ENCODE peak calls at places on chromosomes 7 and 10, in seven cellular contexts. P is GM12892, S is sigmoid colon, C is HepG2, T is HCT116, Z is transverse colon, U is K562. H is an unnamed sample.
A peak's percentile ranks its signal among the peaks of the same experiment; 100 is the strongest.

GRCh38 chr10:10831085-10831484 is 186.6 kb upstream of the CELF2 start:
- DNase-seq in C (no peak), S (peak; percentile 76), Z (peak; percentile 27), P (no peak), T (no peak), U (no peak), H (no peak)

GRCh38 chr7:1508277-1508758 is 4.1 kb upstream of the INTS1 start:
- DNase-seq in Z (no peak), U (no peak), T (no peak), S (no peak), P (no peak), C (no peak), H (no peak)

GRCh38 chr7:1285556-1286301 is 53.1 kb downstream of the UNCX start:
- DNase-seq in P (no peak), Z (no peak), T (no peak), C (no peak), U (no peak), S (no peak), H (no peak)

GRCh38 chr7:75931676-75932075 is 16.7 kb downstream of the POR start:
- DNase-seq in C (no peak), Z (no peak), S (no peak), P (no peak), U (no peak), T (no peak), H (no peak)

GRCh38 chr10:121240011-121240410 is 358.2 kb downstream of the FGFR2 start:
- DNase-seq in C (no peak), P (no peak), Z (peak; percentile 82), S (no peak), U (no peak), T (no peak), H (no peak)

GRCh38 chr7:135338151-135338550 is 104.5 kb downstream of the STRA8 start:
- DNase-seq in U (no peak), T (no peak), S (no peak), Z (no peak), C (no peak), P (no peak), H (no peak)

GRCh38 chr7:129169705-129170319 is 18.6 kb upstream of the SMO start:
- DNase-seq in T (no peak), Z (no peak), C (no peak), P (no peak), S (no peak), U (peak; percentile 13), H (no peak)

GRCh38 chr10:116098411-116099019 is 174.5 kb downstream of the GFRA1 start:
- DNase-seq in C (no peak), Z (no peak), S (no peak), T (no peak), U (no peak), P (no peak), H (no peak)

GRCh38 chr10:89659185-89660131 is 14.4 kb upstream of the PANK1 start:
- DNase-seq in T (no peak), Z (no peak), P (no peak), C (no peak), S (no peak), U (no peak), H (no peak)

GRCh38 chr10:1070939-1071338 is 14.8 kb downstream of the WDR37 start:
- DNase-seq in U (no peak), C (no peak), S (no peak), Z (no peak), T (no peak), P (no peak), H (no peak)

GRCh38 chr10:125299476-125299875 is 139.1 kb upstream of the CTBP2 start:
- DNase-seq in Z (no peak), P (no peak), S (no peak), C (no peak), T (no peak), U (no peak), H (no peak)

GRCh38 chr7:130913721-130914588 is 179.9 kb upstream of the KLF14 start:
- DNase-seq in T (no peak), U (no peak), C (no peak), P (no peak), Z (no peak), S (no peak), H (no peak)

GRCh38 chr7:87494454-87494853 is 19.0 kb upstream of the ABCB4 start:
- DNase-seq in C (no peak), T (no peak), P (no peak), U (no peak), Z (no peak), S (no peak), H (no peak)

GRCh38 chr7:94632338-94633024 is 23.5 kb downstream of the SGCE start:
- DNase-seq in C (no peak), T (no peak), P (no peak), U (no peak), S (no peak), Z (no peak), H (no peak)

GRCh38 chr10:10532274-10532673 is 485.4 kb upstream of the CELF2 start:
- DNase-seq in C (no peak), T (no peak), U (no peak), Z (no peak), S (no peak), P (no peak), H (no peak)

GRCh38 chr7:100166317-100166940 is 2.0 kb downstream of the GAL3ST4 start:
- DNase-seq in Z (no peak), T (no peak), C (no peak), U (no peak), S (peak; percentile 42), P (no peak), H (no peak)

GRCh38 chr7:46685051-46685450 is 764.0 kb upstream of the IGFBP3 start:
- DNase-seq in P (no peak), T (no peak), C (no peak), U (no peak), S (no peak), Z (no peak), H (no peak)

DNA sequence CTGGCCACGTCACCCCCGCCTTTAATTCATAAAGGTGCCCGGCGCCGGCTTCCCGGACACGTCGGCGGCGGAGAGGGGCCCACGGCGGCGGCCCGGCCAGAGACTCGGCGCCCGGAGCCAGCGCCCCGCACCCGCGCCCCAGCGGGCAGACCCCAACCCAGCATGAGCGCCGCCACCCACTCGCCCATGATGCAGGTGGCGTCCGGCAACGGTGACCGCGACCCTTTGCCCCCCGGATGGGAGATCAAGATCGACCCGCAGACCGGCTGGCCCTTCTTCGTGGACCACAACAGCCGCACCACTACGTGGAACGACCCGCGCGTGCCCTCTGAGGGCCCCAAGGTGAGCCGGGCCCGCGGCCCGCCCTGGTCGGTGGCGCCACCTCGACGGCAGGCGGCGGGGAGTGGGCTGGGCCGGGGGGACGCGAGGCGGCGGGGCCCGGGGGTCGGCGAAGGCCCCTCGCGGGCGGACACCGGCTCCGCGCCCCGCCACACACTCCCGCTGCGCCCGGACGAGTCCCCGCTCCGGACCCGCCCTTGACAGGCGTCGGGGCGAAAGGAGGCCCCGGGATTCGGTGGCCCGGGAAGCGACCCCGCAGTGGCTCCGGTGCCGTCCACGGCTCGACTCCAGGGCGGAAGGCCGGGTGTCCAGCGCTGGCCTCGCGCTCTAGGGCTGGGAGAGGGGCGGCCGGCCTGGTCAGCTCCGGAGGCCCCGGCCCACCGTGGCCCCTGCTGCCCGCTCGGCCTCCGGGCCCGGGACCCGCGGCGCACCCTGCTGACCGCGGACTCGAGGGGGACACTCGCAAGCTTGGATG is 541 bp downstream of the BAG3 start:
- DNase-seq in Z (peak; percentile 26), S (peak; percentile 69), P (peak; percentile 38), C (no peak), U (peak; percentile 50), T (no peak), H (no peak)
- TF ChIP-seq POLR2AphosphoS5 in Z (no peak), S (no peak), P (no peak), C (no peak), U (no peak), T (no peak), H (no peak)

GRCh38 chr10:17423641-17424186 is 30.7 kb downstream of the ST8SIA6 start:
- DNase-seq in S (no peak), P (no peak), C (no peak), U (no peak), T (no peak), Z (no peak), H (no peak)

GRCh38 chr10:17427201-17427600 is 27.2 kb downstream of the ST8SIA6 start:
- DNase-seq in U (no peak), Z (no peak), S (no peak), C (no peak), T (no peak), P (no peak), H (no peak)

GRCh38 chr10:17426263-17426600 is 28.2 kb downstream of the ST8SIA6 start:
- DNase-seq in S (no peak), Z (no peak), P (no peak), U (no peak), C (no peak), T (no peak), H (no peak)

GRCh38 chr10:17428096-17428615 is 26.2 kb downstream of the ST8SIA6 start:
- DNase-seq in C (no peak), S (no peak), U (no peak), Z (no peak), T (no peak), P (no peak), H (no peak)

GRCh38 chr10:17425584-17426262 is 28.7 kb downstream of the ST8SIA6 start:
- DNase-seq in C (no peak), T (no peak), P (no peak), S (no peak), U (peak; percentile 90), Z (no peak), H (no peak)
- TF ChIP-seq POLR2A in C (no peak), T (no peak), P (no peak), S (no peak), U (peak; percentile 84), Z (no peak), H (no peak)

DNA sequence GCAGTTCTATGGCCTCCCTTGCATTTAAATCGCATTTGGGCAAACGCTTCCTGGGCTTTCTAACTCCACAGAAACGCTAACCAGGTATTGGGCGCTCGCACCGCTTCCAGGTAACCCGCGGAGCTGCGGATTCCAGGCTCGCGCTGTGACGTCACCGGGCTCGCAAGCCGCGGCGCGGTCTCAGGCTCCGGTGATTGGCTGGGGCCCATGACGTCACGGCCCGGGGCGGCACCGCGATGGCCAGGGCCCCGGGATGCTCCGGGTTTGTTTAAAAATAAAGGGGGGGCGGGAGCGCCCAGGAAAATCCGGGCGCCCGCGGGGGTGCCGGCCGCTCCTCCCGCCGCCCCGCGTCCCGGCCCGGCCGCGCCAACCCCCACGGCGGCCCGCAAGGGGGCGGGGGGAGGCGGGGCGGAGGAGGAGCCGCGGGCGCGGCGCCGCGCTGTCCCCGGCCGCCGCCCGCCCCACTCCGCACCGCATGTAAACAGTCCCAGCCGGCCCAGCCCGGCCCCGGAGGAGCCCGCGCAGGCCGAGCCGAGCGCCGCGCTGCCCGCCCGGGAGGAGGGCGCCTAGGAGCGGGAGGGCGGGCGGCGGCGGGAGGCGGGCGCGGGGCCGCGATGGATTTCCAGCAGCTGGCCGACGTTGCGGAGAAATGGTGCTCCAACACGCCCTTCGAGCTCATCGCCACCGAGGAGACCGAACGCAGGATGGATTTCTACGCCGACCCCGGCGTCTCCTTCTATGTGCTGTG is at the start of gene MTURN:
- DNase-seq in U (peak; percentile 99), P (peak; percentile 91), T (peak; percentile 76), S (peak; percentile 95), C (peak; percentile 54), Z (peak; percentile 92), H (peak; percentile 93)
- TF ChIP-seq POLR2AphosphoS5 in U (no peak), P (no peak), T (peak; percentile 1), S (no peak), C (no peak), Z (peak; percentile 9), H (no peak)

DNA sequence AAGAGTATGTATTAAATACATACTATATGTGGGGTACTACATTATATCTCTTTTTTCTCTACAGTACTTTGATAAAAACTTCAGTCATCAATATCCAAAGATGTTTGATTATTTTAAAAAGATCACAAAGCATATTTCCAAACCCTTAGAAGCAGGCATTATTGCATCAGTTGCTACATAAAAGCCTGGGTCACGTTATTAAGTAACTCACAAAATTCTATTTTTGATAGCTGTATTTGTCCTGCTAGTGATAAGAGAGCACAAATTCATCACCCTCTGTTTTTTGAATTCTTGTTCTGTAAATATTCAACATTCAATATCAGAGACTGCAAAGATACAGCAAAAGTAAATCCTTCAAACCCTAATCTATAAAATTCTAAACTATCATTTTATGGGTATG is 30.0 kb downstream of the A1CF start:
- DNase-seq in S (no peak), U (no peak), T (no peak), P (no peak), C (no peak), Z (no peak), H (no peak)
- TF ChIP-seq POLR2A in S (no peak), U (no peak), T (no peak), P (no peak), C (no peak), Z (no peak), H (no peak)

H was measured in GM12891.